ENCODE peak calls at places on chromosomes 6 and 20, in nine cellular contexts. F is sigmoid colon; O is uterus; Q is foreskin keratinocyte; Y is progenitor cell of endocrine pancreas; C is neural crest cell; A is foreskin fibroblast; T is CD4-positive, alpha-beta T cell; G is fibroblast of pulmonary artery. N is an unnamed sample.

GRCh38 chr20:48147326-48147725 is 362.0 kb upstream of the SULF2 start:
- DNase-seq in F (no peak), Y (no peak), O (no peak), T (no peak), A (no peak), G (no peak), Q (no peak), C (no peak), N (no peak)

GRCh38 chr6:30462482-30462881 is 26.8 kb upstream of the HLA-E start:
- DNase-seq in C (no peak), A (no peak), O (no peak), F (no peak), Q (no peak), Y (no peak), T (no peak), G (no peak), N (no peak)

GRCh38 chr20:63086421-63087235 is 79.9 kb upstream of the BHLHE23 start:
- DNase-seq in Q (no peak), T (no peak), C (no peak), F (peak), A (no peak), O (no peak), Y (no peak), G (no peak), N (peak)

GRCh38 chr6:138307816-138308727 is 69.6 kb upstream of the SMIM28 start:
- DNase-seq in Q (no peak), C (no peak), G (peak), T (no peak), F (peak), O (peak), A (peak), Y (no peak), N (no peak)

GRCh38 chr6:70289299-70289698 is 13.6 kb downstream of the COL9A1 start:
- DNase-seq in Q (no peak), C (no peak), G (no peak), F (no peak), Y (no peak), O (no peak), A (no peak), T (no peak), N (no peak)

GRCh38 chr6:22146581-22147468 is 150.0 kb downstream of the PRL start:
- DNase-seq in Y (no peak), A (peak), O (peak), Q (no peak), F (no peak), C (no peak), T (no peak), G (peak), N (no peak)

GRCh38 chr6:136553166-136553787 is 3.1 kb upstream of the MAP7 start:
- DNase-seq in G (no peak), O (no peak), T (no peak), Y (no peak), A (no peak), F (no peak), Q (no peak), C (no peak), N (no peak)

GRCh38 chr20:24675651-24676352 is 206.4 kb downstream of the SYNDIG1 start:
- DNase-seq in C (no peak), Q (no peak), Y (no peak), F (peak), A (no peak), T (no peak), O (no peak), G (no peak), N (no peak)

GRCh38 chr20:38298768-38299288 is 5.1 kb upstream of the BPI start:
- DNase-seq in T (no peak), Q (no peak), Y (no peak), C (no peak), G (peak), O (peak), A (peak), F (peak), N (no peak)

GRCh38 chr6:11207199-11207968 is 25.1 kb downstream of the NEDD9 start:
- DNase-seq in F (peak), O (peak), Q (peak), G (peak), A (peak), T (no peak), Y (no peak), C (no peak), N (no peak)

GRCh38 chr20:50066161-50066834 is 46.7 kb downstream of the UBE2V1 start:
- DNase-seq in Q (no peak), O (no peak), Y (no peak), F (no peak), T (no peak), A (no peak), C (no peak), G (no peak), N (no peak)

GRCh38 chr6:148455225-148455624 is 112.6 kb downstream of the SASH1 start:
- DNase-seq in C (no peak), F (no peak), T (no peak), Y (no peak), A (peak), G (peak), O (no peak), Q (no peak), N (no peak)

GRCh38 chr6:20953019-20953418 is 418.8 kb downstream of the CDKAL1 start:
- DNase-seq in G (no peak), T (no peak), O (no peak), Y (no peak), F (no peak), A (no peak), Q (no peak), C (no peak), N (no peak)

GRCh38 chr6:161644521-161644920 is 370.7 kb upstream of the AGPAT4 start:
- DNase-seq in C (no peak), F (no peak), Y (no peak), O (no peak), Q (no peak), G (no peak), A (no peak), T (no peak), N (no peak)

GRCh38 chr20:63567382-63568169 is 6.5 kb downstream of the HELZ2 start:
- DNase-seq in A (no peak), C (no peak), Q (no peak), F (no peak), O (no peak), G (no peak), T (peak), Y (no peak), N (no peak)

GRCh38 chr20:14477125-14477524 is 139.7 kb upstream of the FLRT3 start:
- DNase-seq in Y (no peak), F (no peak), O (no peak), Q (no peak), C (no peak), G (peak), T (no peak), A (peak), N (no peak)

GRCh38 chr20:43983359-43983758 is 68.7 kb downstream of the TOX2 start:
- DNase-seq in T (peak), G (no peak), Y (no peak), Q (no peak), C (no peak), F (no peak), O (no peak), A (no peak), N (no peak)

GRCh38 chr20:44736170-44737021 is 9.3 kb upstream of the KCNK15 start:
- DNase-seq in A (peak), F (peak), Y (no peak), C (peak), T (no peak), O (peak), G (peak), Q (no peak), N (no peak)

GRCh38 chr20:32477594-32478512 is 107.3 kb downstream of the NOL4L start:
- DNase-seq in A (peak), C (no peak), O (no peak), F (peak), Q (no peak), G (no peak), T (no peak), Y (peak), N (no peak)

GRCh38 chr6:136607932-136608772 is 57.9 kb upstream of the MAP7 start:
- DNase-seq in A (peak), C (peak), O (peak), Q (peak), T (peak), F (no peak), Y (peak), G (peak), N (no peak)

GRCh38 chr6:154488276-154488627 is 22.2 kb downstream of the CNKSR3 start:
- DNase-seq in F (no peak), Q (no peak), O (no peak), A (peak), C (no peak), Y (no peak), T (no peak), G (no peak), N (no peak)

GRCh38 chr20:37902504-37903313 is at the start of gene VSTM2L:
- DNase-seq in G (peak), C (peak), T (no peak), O (peak), Q (peak), A (peak), F (peak), Y (no peak), N (no peak)

GRCh38 chr20:1539816-1540215 is 17.7 kb downstream of the SIRPD start:
- DNase-seq in T (no peak), Q (no peak), O (no peak), Y (no peak), F (no peak), A (peak), C (no peak), G (no peak), N (no peak)

GRCh38 chr6:132995432-132995831 is 181.1 kb downstream of the RPS12 start:
- DNase-seq in C (no peak), T (no peak), A (peak), Q (no peak), G (no peak), F (no peak), O (no peak), Y (no peak), N (no peak)

GRCh38 chr6:12343440-12344162 is 53.4 kb downstream of the EDN1 start:
- DNase-seq in O (no peak), F (no peak), Q (peak), T (no peak), A (peak), Y (no peak), G (peak), C (no peak), N (no peak)

GRCh38 chr6:170450946-170451761 is 102.0 kb downstream of the PSMB1 start:
- DNase-seq in F (no peak), T (no peak), G (no peak), Y (no peak), A (no peak), O (no peak), Q (no peak), C (no peak), N (no peak)

GRCh38 chr6:36701401-36701991 is 3.9 kb downstream of the RAB44 start:
- DNase-seq in O (no peak), A (peak), Q (no peak), F (peak), G (no peak), T (no peak), Y (no peak), C (no peak), N (no peak)

GRCh38 chr6:129269076-129269475 is 386.1 kb downstream of the LAMA2 start:
- DNase-seq in A (no peak), T (no peak), F (no peak), Y (no peak), C (no peak), Q (no peak), O (no peak), G (no peak), N (no peak)

GRCh38 chr20:32534661-32535240 is 50.4 kb downstream of the NOL4L start:
- DNase-seq in Q (no peak), C (no peak), G (no peak), F (no peak), T (peak), A (no peak), Y (no peak), O (no peak), N (no peak)

GRCh38 chr6:89950879-89951391 is 56.7 kb downstream of the GJA10 start:
- DNase-seq in C (no peak), T (no peak), G (peak), Y (no peak), Q (peak), O (no peak), A (no peak), F (no peak), N (no peak)

GRCh38 chr20:38093641-38094077 is 60.1 kb downstream of the RPRD1B start:
- DNase-seq in Y (no peak), Q (no peak), F (no peak), C (no peak), G (no peak), T (no peak), O (no peak), A (no peak), N (no peak)

GRCh38 chr6:139855741-139856206 is 481.3 kb upstream of the CITED2 start:
- DNase-seq in O (no peak), A (peak), T (no peak), Y (no peak), G (no peak), C (no peak), F (no peak), Q (no peak), N (no peak)

GRCh38 chr20:16349518-16350295 is 223.5 kb downstream of the KIF16B start:
- DNase-seq in F (no peak), G (peak), Q (no peak), C (no peak), Y (no peak), T (no peak), A (peak), O (no peak), N (no peak)

GRCh38 chr6:41451039-41451438 is 95.1 kb upstream of the FOXP4 start:
- DNase-seq in T (no peak), G (no peak), O (peak), C (no peak), F (no peak), Q (no peak), Y (no peak), A (peak), N (no peak)
- TF ChIP-seq CTCF in T (no peak), G (no peak), O (peak), C (peak), F (no peak), Q (no peak), Y (peak), A (no peak), N (no peak)

DNA sequence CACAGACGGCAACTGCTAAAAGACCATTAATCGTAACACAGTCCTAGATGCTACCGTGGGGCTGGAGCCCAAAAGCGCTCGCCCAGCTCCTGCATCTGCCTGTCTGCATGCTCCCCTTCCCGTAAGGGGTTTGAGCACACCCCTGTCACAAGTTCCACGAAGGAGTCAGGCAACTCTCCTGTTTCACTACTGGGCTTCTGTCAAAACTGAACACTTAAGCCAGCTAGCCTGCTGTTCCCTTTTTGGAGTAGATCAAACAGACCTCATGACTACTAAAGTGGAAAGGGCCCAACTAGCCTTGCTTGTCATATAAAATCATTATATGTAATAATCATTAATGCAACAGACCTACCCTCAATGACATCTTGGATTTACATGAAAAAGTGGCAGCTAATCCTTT is 61.3 kb downstream of the TRMT11 start:
- DNase-seq in Y (no peak), T (no peak), O (no peak), F (no peak), C (no peak), Q (no peak), G (no peak), A (no peak), N (no peak)
- TF ChIP-seq CTCF in Y (no peak), T (no peak), O (no peak), F (no peak), C (no peak), Q (no peak), G (no peak), A (no peak), N (no peak)

DNA sequence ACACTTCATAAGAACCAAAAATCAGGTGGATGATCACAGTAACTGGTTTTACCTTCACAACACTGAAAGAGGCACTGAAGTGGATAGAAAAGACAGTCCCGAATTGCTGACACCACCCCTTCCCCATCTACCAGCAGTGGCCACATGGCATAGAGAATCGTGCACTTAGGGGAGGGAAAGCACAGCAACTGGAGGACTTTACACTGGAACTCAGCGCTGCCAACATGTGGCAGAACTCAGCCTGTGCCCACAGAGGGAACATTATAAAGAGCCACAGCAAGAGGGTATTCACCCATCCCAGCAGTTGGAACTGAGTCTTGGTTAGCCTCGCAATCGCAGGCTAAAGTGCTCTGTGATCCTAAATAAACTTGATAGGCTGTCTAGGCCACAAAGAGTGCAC is 6.5 kb upstream of the KIAA1586 start:
- DNase-seq in F (no peak), Y (no peak), G (no peak), O (no peak), T (no peak), Q (no peak), A (peak), C (no peak), N (no peak)
- TF ChIP-seq CTCF in F (no peak), Y (no peak), G (peak), O (no peak), T (no peak), Q (no peak), A (peak), C (no peak), N (no peak)

GRCh38 chr6:14396826-14397517 is 279.4 kb downstream of the CD83 start:
- DNase-seq in O (no peak), A (peak), F (no peak), G (no peak), Q (no peak), C (no peak), T (no peak), Y (no peak), N (no peak)
- TF ChIP-seq CTCF in O (no peak), A (no peak), F (no peak), G (peak), Q (peak), C (peak), T (no peak), Y (peak), N (no peak)

GRCh38 chr6:95203153-95203754 is 374.1 kb upstream of the MANEA start:
- DNase-seq in F (no peak), Y (no peak), O (no peak), A (peak), C (peak), T (no peak), G (peak), Q (peak), N (no peak)
- TF ChIP-seq CTCF in F (peak), Y (peak), O (no peak), A (peak), C (peak), T (peak), G (peak), Q (peak), N (peak)

DNA sequence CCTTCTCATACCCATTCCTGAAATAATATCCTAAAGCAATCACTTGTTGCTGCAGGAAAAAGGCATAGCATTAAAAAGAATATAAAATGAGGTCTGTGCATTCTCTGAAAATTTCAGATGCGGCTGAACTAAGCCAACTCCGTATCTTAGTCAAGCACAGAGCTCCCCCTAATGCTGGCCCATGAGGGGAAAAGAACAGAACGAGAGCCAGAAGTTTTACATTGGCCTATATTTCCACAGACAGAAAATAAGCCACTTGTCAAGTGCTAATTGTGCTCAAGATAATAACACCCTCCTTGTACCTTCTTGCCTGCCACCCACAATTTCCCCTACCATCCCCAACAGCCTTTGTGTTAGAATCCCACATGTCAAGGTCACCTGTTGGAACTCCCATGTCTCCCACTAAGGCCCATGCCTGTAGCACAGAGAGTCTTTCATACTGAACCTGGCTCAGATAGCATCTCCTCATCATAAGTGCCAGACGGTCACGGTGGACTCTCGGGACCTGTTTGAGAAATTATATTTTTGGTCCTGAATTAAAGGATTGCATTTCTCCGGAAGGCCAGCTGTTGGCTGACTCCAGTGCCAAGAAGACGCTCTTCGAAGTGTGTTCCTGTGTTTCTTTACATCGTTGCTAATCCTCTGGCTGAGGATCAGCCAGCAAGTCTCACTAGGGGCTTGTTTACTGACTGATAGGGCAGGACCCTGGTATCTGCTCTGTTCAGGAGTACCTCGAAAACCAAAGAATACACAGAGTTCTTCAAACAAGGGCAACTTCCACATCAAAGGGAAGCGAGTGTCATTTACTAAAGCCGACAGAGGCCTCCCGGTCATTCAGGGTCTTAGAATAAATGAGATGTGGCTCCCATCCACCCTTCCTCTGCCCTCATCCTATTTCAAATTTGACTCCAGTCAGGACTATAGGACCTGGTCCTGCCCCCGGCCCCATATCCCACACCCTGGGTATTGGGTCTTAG is 183.4 kb upstream of the FBXL4 start:
- DNase-seq in Q (no peak), G (no peak), O (no peak), A (no peak), C (no peak), Y (no peak), T (no peak), F (no peak), N (no peak)
- TF ChIP-seq CTCF in Q (no peak), G (no peak), O (no peak), A (no peak), C (no peak), Y (no peak), T (no peak), F (no peak), N (peak)

N was measured in D721Med.